ENCODE peak calls at places on chromosomes 11 and 22, in four cellular contexts. One of them, this sample, is unnamed.

GRCh38 chr11:22671751-22672150 is 5.3 kb downstream of the GAS2 start:
- DNase-seq in GM12878: no peak
- DNase-seq in HepG2: no peak
- DNase-seq in K562: no peak
- DNase-seq in this sample: no peak

GRCh38 chr11:65887723-65888162 is 528 bp downstream of the FIBP start:
- DNase-seq in GM12878: no peak
- DNase-seq in HepG2: no peak
- DNase-seq in K562: no peak
- DNase-seq in this sample: no peak

GRCh38 chr11:45982656-45983470 is 60.4 kb downstream of the LARGE2 start:
- DNase-seq in HepG2: no peak
- DNase-seq in GM12878: no peak
- DNase-seq in K562: peak
- DNase-seq in this sample: peak

GRCh38 chr11:107999759-108000455 is 8.8 kb upstream of the CUL5 start:
- DNase-seq in HepG2: peak
- DNase-seq in K562: peak
- DNase-seq in GM12878: peak
- DNase-seq in this sample: peak

GRCh38 chr11:95305726-95306522 is 74.9 kb upstream of the SESN3 start:
- DNase-seq in GM12878: no peak
- DNase-seq in K562: no peak
- DNase-seq in HepG2: no peak
- DNase-seq in this sample: no peak

GRCh38 chr11:72553748-72554147 is 119.4 kb upstream of the CLPB start:
- DNase-seq in GM12878: no peak
- DNase-seq in HepG2: no peak
- DNase-seq in K562: peak
- DNase-seq in this sample: no peak

GRCh38 chr22:43925433-43926348 is 2.1 kb downstream of the PNPLA3 start:
- DNase-seq in GM12878: no peak
- DNase-seq in HepG2: peak
- DNase-seq in K562: no peak
- DNase-seq in this sample: no peak

GRCh38 chr11:134819026-134819425 is 407.0 kb upstream of the B3GAT1 start:
- DNase-seq in GM12878: no peak
- DNase-seq in HepG2: no peak
- DNase-seq in K562: no peak
- DNase-seq in this sample: no peak

GRCh38 chr11:32056445-32056844 is 34.4 kb upstream of the RCN1 start:
- DNase-seq in HepG2: no peak
- DNase-seq in GM12878: no peak
- DNase-seq in K562: no peak
- DNase-seq in this sample: no peak

GRCh38 chr22:37485714-37486223 is 415 bp downstream of the MFNG start:
- DNase-seq in GM12878: no peak
- DNase-seq in HepG2: no peak
- DNase-seq in K562: no peak
- DNase-seq in this sample: no peak

GRCh38 chr11:110032257-110032656 is 60.9 kb upstream of the ZC3H12C start:
- DNase-seq in GM12878: no peak
- DNase-seq in HepG2: no peak
- DNase-seq in K562: no peak
- DNase-seq in this sample: no peak

GRCh38 chr22:39292002-39292401 is 27.4 kb downstream of the RPL3 start:
- DNase-seq in GM12878: no peak
- DNase-seq in HepG2: no peak
- DNase-seq in K562: no peak
- DNase-seq in this sample: no peak

GRCh38 chr22:38706885-38707180 is 1.1 kb downstream of the GTPBP1 start:
- DNase-seq in HepG2: no peak
- DNase-seq in GM12878: no peak
- DNase-seq in K562: no peak
- DNase-seq in this sample: no peak

GRCh38 chr11:82194521-82194920 is 539.1 kb downstream of the FAM181B start:
- DNase-seq in K562: no peak
- DNase-seq in HepG2: no peak
- DNase-seq in GM12878: no peak
- DNase-seq in this sample: no peak

GRCh38 chr22:38766076-38766777 is 10.4 kb upstream of the SUN2 start:
- DNase-seq in GM12878: no peak
- DNase-seq in K562: peak
- DNase-seq in HepG2: peak
- DNase-seq in this sample: peak

GRCh38 chr11:10377182-10377581 is 72.3 kb downstream of the ADM start:
- DNase-seq in HepG2: no peak
- DNase-seq in GM12878: no peak
- DNase-seq in K562: no peak
- DNase-seq in this sample: no peak

GRCh38 chr11:14908214-14908880 is 16.3 kb upstream of the CYP2R1 start:
- DNase-seq in GM12878: no peak
- DNase-seq in HepG2: peak
- DNase-seq in K562: peak
- DNase-seq in this sample: peak

GRCh38 chr11:119744577-119744976 is 15.6 kb upstream of the NECTIN1 start:
- DNase-seq in GM12878: no peak
- DNase-seq in HepG2: no peak
- DNase-seq in K562: no peak
- DNase-seq in this sample: no peak

GRCh38 chr22:45064313-45065268 is 54.8 kb upstream of the PHF21B start:
- DNase-seq in HepG2: no peak
- DNase-seq in GM12878: peak
- DNase-seq in K562: no peak
- DNase-seq in this sample: no peak

GRCh38 chr11:126114486-126115252 is 52.0 kb upstream of the CDON start:
- DNase-seq in K562: no peak
- DNase-seq in GM12878: no peak
- DNase-seq in HepG2: no peak
- DNase-seq in this sample: peak

GRCh38 chr11:1310315-1310687 is 869 bp upstream of the TOLLIP start:
- DNase-seq in K562: no peak
- DNase-seq in GM12878: no peak
- DNase-seq in HepG2: no peak
- DNase-seq in this sample: no peak
- TF ChIP-seq ZBTB33 in K562: no peak
- TF ChIP-seq ZBTB33 in GM12878: no peak
- TF ChIP-seq ZBTB33 in HepG2: no peak
- TF ChIP-seq ZBTB33 in this sample: no peak

GRCh38 chr11:6572215-6572614 is 31.2 kb downstream of the RRP8 start:
- DNase-seq in GM12878: no peak
- DNase-seq in HepG2: no peak
- DNase-seq in K562: no peak
- DNase-seq in this sample: no peak
- TF ChIP-seq SIN3A in GM12878: no peak
- TF ChIP-seq SIN3A in HepG2: no peak
- TF ChIP-seq SIN3A in K562: no peak
- TF ChIP-seq SIN3A in this sample: no peak

DNA sequence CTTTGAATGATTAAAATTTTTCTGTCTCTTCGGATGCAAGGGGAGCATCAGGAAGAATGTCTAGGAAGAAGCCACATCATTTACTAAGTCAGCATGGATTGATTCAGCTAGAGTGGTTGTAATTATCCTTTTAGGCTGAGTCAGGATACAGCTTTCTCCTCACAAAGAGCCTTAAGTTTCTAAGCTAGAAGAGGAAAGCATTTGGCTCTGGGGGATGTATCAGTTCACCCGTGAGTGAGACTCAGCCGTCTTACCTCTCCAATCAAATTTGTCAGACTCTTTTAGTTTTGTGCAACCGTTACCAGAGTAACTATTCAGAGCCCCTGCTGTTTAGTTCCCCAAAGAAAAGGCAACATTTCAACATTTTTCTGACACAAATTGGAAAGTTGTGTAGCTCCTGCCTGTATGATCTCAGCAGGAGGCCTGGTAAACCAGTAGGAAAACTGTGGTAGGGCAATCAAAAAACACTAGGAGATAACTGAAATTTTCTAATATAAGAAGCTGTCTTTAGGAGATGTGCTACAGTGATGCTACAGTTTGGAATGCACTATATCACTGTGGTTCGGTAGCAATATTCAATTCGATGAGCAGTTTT is 432.4 kb upstream of the LUZP2 start:
- DNase-seq in GM12878: no peak
- DNase-seq in K562: no peak
- DNase-seq in HepG2: no peak
- DNase-seq in this sample: no peak
- TF ChIP-seq EP300 in GM12878: no peak
- TF ChIP-seq EP300 in K562: no peak
- TF ChIP-seq EP300 in HepG2: no peak
- TF ChIP-seq EP300 in this sample: no peak

DNA sequence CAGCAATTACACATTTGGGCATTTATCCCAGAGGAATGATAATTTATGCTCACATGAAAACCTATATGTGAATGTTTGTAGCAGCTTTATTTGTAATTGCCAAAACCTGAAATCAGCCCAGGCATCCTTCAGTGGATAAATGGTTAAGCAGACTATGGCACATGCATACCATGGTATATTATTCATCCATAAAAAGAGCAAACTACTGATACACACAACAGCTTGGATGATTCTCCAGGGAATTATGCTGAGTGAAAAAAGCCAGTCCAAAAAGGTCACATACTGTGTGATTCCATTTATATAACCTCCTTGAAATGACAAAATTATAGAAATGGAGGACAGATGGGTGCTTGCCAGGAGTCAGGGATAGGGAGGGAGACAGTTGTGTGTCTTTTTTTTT is 86.7 kb downstream of the ALX4 start:
- DNase-seq in HepG2: no peak
- DNase-seq in K562: no peak
- DNase-seq in GM12878: no peak
- DNase-seq in this sample: no peak
- TF ChIP-seq ZBTB33 in HepG2: no peak
- TF ChIP-seq ZBTB33 in K562: no peak
- TF ChIP-seq ZBTB33 in GM12878: no peak
- TF ChIP-seq ZBTB33 in this sample: no peak